ENCODE peak calls at places on chromosomes 13 and 19, in four cellular contexts. H is HEK293T, A is HepG2, C is GM12878. I is an unnamed sample.

GRCh38 chr19:41993612-41994483 is at the start of gene ATP1A3:
- DNase-seq in H (peak), A (no peak), C (no peak), I (peak)

GRCh38 chr19:38742906-38743305 is 1.4 kb downstream of the CAPN12 start:
- DNase-seq in H (no peak), A (no peak), C (no peak), I (no peak)

GRCh38 chr19:49823472-49823871 is 5.4 kb downstream of the MED25 start:
- DNase-seq in H (no peak), A (no peak), C (no peak), I (no peak)

GRCh38 chr13:33112745-33113144 is 96.5 kb downstream of the KL start:
- DNase-seq in H (no peak), A (no peak), C (no peak), I (no peak)

GRCh38 chr19:43524922-43525835 is 1.8 kb downstream of the ETHE1 start:
- DNase-seq in H (no peak), A (peak), C (peak), I (no peak)

GRCh38 chr13:112769615-112770014 is 79.8 kb downstream of the ATP11A start:
- DNase-seq in H (no peak), A (no peak), C (no peak), I (no peak)

GRCh38 chr19:6528544-6529121 is 2.2 kb upstream of the TNFSF9 start:
- DNase-seq in H (no peak), A (peak), C (no peak), I (no peak)

GRCh38 chr19:6750062-6750461 is 10.6 kb downstream of the TRIP10 start:
- DNase-seq in H (no peak), A (no peak), C (no peak), I (no peak)

GRCh38 chr13:110265682-110266430 is 41.1 kb downstream of the COL4A1 start:
- DNase-seq in H (no peak), A (no peak), C (no peak), I (no peak)

GRCh38 chr13:28820099-28821051 is at the start of gene MTUS2:
- DNase-seq in H (peak), A (no peak), C (no peak), I (no peak)

DNA sequence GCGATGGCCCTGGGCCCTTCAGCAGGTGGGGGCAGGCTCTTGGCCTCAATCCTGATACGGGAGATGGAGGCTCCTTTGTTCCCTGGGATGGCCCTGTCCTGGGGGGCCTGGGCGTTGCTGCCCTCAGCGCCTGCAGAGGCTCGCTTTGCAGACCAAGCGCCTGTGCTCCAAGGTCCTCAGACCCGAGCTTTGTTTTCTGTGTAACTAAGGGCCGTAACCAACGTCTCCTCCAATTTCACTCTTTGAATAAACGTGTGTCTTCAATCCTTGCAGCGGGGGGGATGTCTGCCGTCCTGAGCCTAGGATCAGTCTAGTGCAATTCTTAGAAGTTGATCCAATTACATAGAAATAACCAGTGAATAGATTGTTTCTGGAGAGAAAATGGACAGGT is 5.2 kb downstream of the PTBP1 start:
- DNase-seq in H (no peak), A (no peak), C (no peak), I (no peak)
- TF ChIP-seq TARDBP in H (no peak), A (no peak), C (no peak), I (no peak)

DNA sequence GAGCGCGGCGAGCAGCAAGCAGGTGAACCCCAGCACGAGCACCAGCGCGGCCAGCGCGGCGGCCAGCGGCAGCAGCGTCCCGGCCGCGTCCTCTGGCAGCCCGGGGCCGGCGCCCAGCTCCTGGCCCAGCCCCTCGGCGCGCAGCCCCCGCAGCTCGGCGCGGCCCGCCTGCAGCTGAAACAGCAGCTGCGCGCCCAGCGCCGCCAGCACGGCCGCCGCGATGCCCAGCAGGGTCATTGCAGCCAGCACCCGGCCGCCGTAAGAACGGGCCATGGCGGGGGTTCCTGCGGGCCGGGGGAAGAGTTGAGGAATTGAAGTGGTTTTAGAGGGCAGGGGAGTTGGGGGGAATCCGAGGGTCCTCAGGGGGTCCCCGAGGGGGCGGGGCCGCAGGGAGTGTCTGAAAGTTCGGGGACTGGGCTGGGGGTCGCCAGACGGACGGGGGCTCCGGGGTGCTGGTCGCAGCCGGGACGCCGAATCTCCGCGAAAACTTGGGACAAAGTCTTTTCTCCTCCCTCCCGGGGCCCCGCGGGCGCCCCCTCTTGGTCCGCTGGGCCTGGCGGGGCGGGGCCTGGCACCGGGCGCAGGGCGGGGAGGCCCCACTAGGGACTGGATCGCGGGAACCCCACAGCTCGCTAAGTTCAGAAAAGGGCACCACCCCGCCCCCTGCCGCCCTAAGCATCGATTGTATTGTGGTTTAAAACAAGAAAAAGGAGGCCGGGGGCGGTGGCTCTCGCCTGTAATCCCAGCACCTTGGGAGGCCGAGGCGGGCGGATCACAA is at the start of gene TMEM221:
- DNase-seq in H (peak), A (no peak), C (no peak), I (peak)
- TF ChIP-seq TARDBP in H (peak), A (no peak), C (no peak), I (peak)

GRCh38 chr13:100667894-100668293 is 6.7 kb downstream of the TMTC4 start:
- DNase-seq in H (no peak), A (no peak), C (no peak), I (no peak)

GRCh38 chr13:100666124-100666523 is 8.5 kb downstream of the TMTC4 start:
- DNase-seq in H (no peak), A (no peak), C (no peak), I (no peak)

GRCh38 chr13:100665403-100665802 is 9.2 kb downstream of the TMTC4 start:
- DNase-seq in H (no peak), A (no peak), C (no peak), I (no peak)

GRCh38 chr13:100671389-100672182 is 3.0 kb downstream of the TMTC4 start:
- DNase-seq in H (no peak), A (peak), C (no peak), I (no peak)

GRCh38 chr13:100668408-100668807 is 6.2 kb downstream of the TMTC4 start:
- DNase-seq in H (no peak), A (no peak), C (no peak), I (no peak)
- TF ChIP-seq TARDBP in H (no peak), A (no peak), C (no peak), I (no peak)

GRCh38 chr19:45445139-45445538 is 21.4 kb upstream of the ERCC1 start:
- DNase-seq in H (no peak), A (no peak), C (no peak), I (no peak)

GRCh38 chr19:45446295-45446694 is 21.5 kb upstream of the FOSB start:
- DNase-seq in H (no peak), A (peak), C (no peak), I (no peak)

GRCh38 chr19:45448887-45449299 is 18.9 kb upstream of the FOSB start:
- DNase-seq in H (no peak), A (peak), C (no peak), I (no peak)

GRCh38 chr19:45448425-45448756 is 19.4 kb upstream of the FOSB start:
- DNase-seq in H (no peak), A (no peak), C (no peak), I (no peak)

DNA sequence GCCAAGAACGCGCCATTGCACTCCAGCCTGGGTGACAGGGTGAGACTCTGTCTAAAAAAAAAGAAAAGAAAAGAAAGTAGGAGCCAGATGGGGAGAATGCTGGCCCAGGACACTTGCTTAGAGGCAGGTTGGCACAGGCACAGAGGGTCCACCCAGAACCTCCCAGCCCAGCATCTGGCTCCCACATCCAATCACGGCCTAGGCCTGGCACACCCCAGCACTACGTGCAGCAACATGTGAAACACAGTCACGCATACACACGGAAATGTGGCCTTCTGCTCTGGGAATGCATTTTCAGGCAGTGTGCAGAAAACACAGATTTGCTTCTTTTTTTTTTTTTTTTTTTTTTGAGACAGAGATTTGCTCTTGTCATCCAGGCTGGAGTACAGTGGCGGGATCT is 20.9 kb upstream of the FOSB start:
- DNase-seq in H (no peak), A (no peak), C (no peak), I (no peak)
- TF ChIP-seq TARDBP in H (no peak), A (no peak), C (no peak), I (no peak)

GRCh38 chr19:17555929-17556813 is 722 bp downstream of the COLGALT1 start:
- DNase-seq in H (no peak), A (no peak), C (no peak), I (peak)
- TF ChIP-seq TARDBP in H (peak), A (no peak), C (no peak), I (no peak)

GRCh38 chr13:50685491-50685890 is 158.0 kb downstream of the DLEU7 start:
- DNase-seq in H (no peak), A (no peak), C (no peak), I (peak)
- TF ChIP-seq TARDBP in H (no peak), A (no peak), C (no peak), I (no peak)

DNA sequence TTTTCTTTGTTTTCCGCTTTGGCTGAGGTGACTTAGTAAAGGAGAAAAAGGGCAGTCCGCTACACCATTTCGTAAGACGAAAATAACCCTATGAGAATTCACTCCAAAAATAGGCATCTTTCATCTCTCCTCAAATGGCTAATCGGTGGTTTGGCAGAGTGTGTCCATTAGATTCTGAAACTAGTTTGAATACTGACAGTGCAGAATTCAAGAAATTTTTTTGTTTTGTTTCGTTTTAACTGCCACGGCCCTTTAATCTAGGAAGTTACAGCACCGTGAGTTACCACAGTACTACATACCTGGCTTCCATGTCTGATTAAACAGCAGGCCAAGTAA is 159.3 kb downstream of the RNF17 start:
- DNase-seq in H (peak), A (no peak), C (peak), I (peak)
- TF ChIP-seq TARDBP in H (no peak), A (no peak), C (no peak), I (no peak)

GRCh38 chr13:20566424-20566916 is 487 bp upstream of the IFT88 start:
- DNase-seq in H (no peak), A (peak), C (no peak), I (peak)
- TF ChIP-seq TARDBP in H (no peak), A (no peak), C (no peak), I (no peak)

GRCh38 chr13:26785845-26786630 is 25.5 kb upstream of the GPR12 start:
- DNase-seq in H (no peak), A (no peak), C (no peak), I (no peak)
- TF ChIP-seq TARDBP in H (no peak), A (no peak), C (no peak), I (no peak)